ENCODE peak calls at places on chromosome 2, in four cellular contexts. One of them, this sample, is unnamed.

GRCh38 chr2:26432856-26433255 is 31.1 kb downstream of the DRC1 start:
- DNase-seq in IMR-90: no peak
- DNase-seq in endodermal cell: no peak
- DNase-seq in adrenal gland: no peak
- DNase-seq in this sample: no peak

GRCh38 chr2:71892132-71892730 is 255.4 kb downstream of the CYP26B1 start:
- DNase-seq in IMR-90: no peak
- DNase-seq in endodermal cell: peak; percentile 44
- DNase-seq in adrenal gland: no peak
- DNase-seq in this sample: no peak

GRCh38 chr2:181916726-181917377 is 25.3 kb downstream of the ITPRID2 start:
- DNase-seq in IMR-90: peak; percentile 69
- DNase-seq in endodermal cell: no peak
- DNase-seq in adrenal gland: no peak
- DNase-seq in this sample: no peak

GRCh38 chr2:96685592-96686459 is 43.3 kb downstream of the FER1L5 start:
- DNase-seq in IMR-90: no peak
- DNase-seq in endodermal cell: peak; percentile 86
- DNase-seq in adrenal gland: no peak
- DNase-seq in this sample: no peak

GRCh38 chr2:205868773-205869333 is 186.6 kb downstream of the NRP2 start:
- DNase-seq in IMR-90: peak; percentile 61
- DNase-seq in endodermal cell: no peak
- DNase-seq in adrenal gland: no peak
- DNase-seq in this sample: no peak

GRCh38 chr2:69518836-69519235 is 81.6 kb upstream of the NFU1 start:
- DNase-seq in IMR-90: no peak
- DNase-seq in endodermal cell: peak; percentile 92
- DNase-seq in adrenal gland: no peak
- DNase-seq in this sample: no peak

GRCh38 chr2:226376516-226377180 is 423.0 kb downstream of the IRS1 start:
- DNase-seq in IMR-90: no peak
- DNase-seq in endodermal cell: no peak
- DNase-seq in adrenal gland: no peak
- DNase-seq in this sample: no peak

GRCh38 chr2:200378652-200379290 is 72.3 kb downstream of the SPATS2L start:
- DNase-seq in IMR-90: peak; percentile 84
- DNase-seq in endodermal cell: no peak
- DNase-seq in adrenal gland: no peak
- DNase-seq in this sample: peak; percentile 94

GRCh38 chr2:28544915-28545589 is 49.2 kb downstream of the PLB1 start:
- DNase-seq in IMR-90: peak; percentile 15
- DNase-seq in endodermal cell: no peak
- DNase-seq in adrenal gland: peak; percentile 58
- DNase-seq in this sample: no peak

GRCh38 chr2:118971245-118972122 is 29.5 kb downstream of the MARCO start:
- DNase-seq in IMR-90: no peak
- DNase-seq in endodermal cell: peak; percentile 63
- DNase-seq in adrenal gland: no peak
- DNase-seq in this sample: no peak

GRCh38 chr2:95240091-95240490 is 32.8 kb downstream of the ZNF892 start:
- DNase-seq in IMR-90: no peak
- DNase-seq in endodermal cell: no peak
- DNase-seq in adrenal gland: no peak
- DNase-seq in this sample: no peak

GRCh38 chr2:178512491-178512890 is 32.2 kb downstream of the PLEKHA3 start:
- DNase-seq in IMR-90: peak; percentile 29
- DNase-seq in endodermal cell: no peak
- DNase-seq in adrenal gland: no peak
- DNase-seq in this sample: no peak

GRCh38 chr2:974454-974853 is 23.8 kb downstream of the SNTG2 start:
- DNase-seq in IMR-90: no peak
- DNase-seq in endodermal cell: peak; percentile 32
- DNase-seq in adrenal gland: peak; percentile 67
- DNase-seq in this sample: no peak

GRCh38 chr2:212723226-212723625 is 184.6 kb upstream of the ERBB4 start:
- DNase-seq in IMR-90: peak; percentile 62
- DNase-seq in endodermal cell: no peak
- DNase-seq in adrenal gland: no peak
- DNase-seq in this sample: no peak

GRCh38 chr2:197708331-197708730 is 3.2 kb downstream of the MARS2 start:
- DNase-seq in IMR-90: peak; percentile 80
- DNase-seq in endodermal cell: no peak
- DNase-seq in adrenal gland: no peak
- DNase-seq in this sample: no peak

GRCh38 chr2:177397501-177398289 is 5.1 kb downstream of the AGPS start:
- DNase-seq in IMR-90: peak; percentile 89
- DNase-seq in endodermal cell: no peak
- DNase-seq in adrenal gland: peak; percentile 19
- DNase-seq in this sample: peak; percentile 98

GRCh38 chr2:183605440-183605839 is 481.2 kb downstream of the NUP35 start:
- DNase-seq in IMR-90: no peak
- DNase-seq in endodermal cell: no peak
- DNase-seq in adrenal gland: no peak
- DNase-seq in this sample: no peak

GRCh38 chr2:240206630-240207029 is 66.2 kb upstream of the OTOS start:
- DNase-seq in IMR-90: no peak
- DNase-seq in endodermal cell: no peak
- DNase-seq in adrenal gland: no peak
- DNase-seq in this sample: no peak

DNA sequence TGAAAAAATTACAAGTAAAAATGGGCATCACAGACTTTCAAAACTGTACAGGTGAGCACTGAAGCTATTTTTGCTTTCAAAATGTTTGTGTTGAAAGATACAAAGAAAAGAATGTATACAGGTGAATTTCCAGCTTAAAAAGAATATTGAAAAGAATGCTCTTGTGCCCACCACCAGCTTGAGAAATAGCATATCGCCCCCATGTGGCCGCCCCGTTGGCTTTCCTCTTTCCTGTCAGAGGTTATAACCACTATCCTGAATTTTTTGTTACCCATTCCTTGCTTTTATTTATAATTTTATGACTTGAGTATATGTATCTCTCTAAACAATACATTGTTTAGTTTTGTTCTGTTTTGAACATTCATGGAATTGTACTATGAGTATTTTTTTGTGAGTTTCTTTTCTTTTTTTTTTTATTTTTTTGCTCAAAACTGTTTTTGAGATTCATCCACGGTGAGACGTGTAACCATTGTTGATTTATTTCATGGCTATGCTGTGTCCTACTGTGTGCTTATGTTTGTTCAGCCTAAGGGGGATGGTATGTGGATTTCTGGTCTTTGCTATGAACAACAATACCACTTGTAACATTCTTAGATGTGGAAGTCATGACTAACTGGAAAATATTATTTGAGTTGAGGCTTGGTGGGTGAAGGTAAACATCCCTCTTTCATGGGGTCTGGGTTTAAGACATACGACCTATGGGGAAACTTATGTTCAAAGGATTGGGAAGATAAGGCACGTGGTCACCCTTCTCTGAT is 11.6 kb downstream of the TRPM8 start:
- DNase-seq in IMR-90: peak; percentile 12
- DNase-seq in endodermal cell: peak; percentile 84
- DNase-seq in adrenal gland: peak; percentile 26
- DNase-seq in this sample: no peak
- H3K4me3 ChIP-seq in IMR-90: no peak overlapping the region
- H3K4me3 ChIP-seq in endodermal cell: no peak overlapping the region
- H3K4me3 ChIP-seq in adrenal gland: no peak overlapping the region
- H3K4me3 ChIP-seq in this sample: no peak overlapping the region

GRCh38 chr2:79578952-79579351 is 66.1 kb downstream of the CTNNA2 start:
- DNase-seq in IMR-90: no peak
- DNase-seq in endodermal cell: no peak
- DNase-seq in adrenal gland: no peak
- DNase-seq in this sample: no peak

GRCh38 chr2:79576431-79576830 is 63.6 kb downstream of the CTNNA2 start:
- DNase-seq in IMR-90: no peak
- DNase-seq in endodermal cell: no peak
- DNase-seq in adrenal gland: no peak
- DNase-seq in this sample: no peak

GRCh38 chr2:79585701-79586428 is 73.0 kb downstream of the CTNNA2 start:
- DNase-seq in IMR-90: peak; percentile 10
- DNase-seq in endodermal cell: peak; percentile 38
- DNase-seq in adrenal gland: no peak
- DNase-seq in this sample: no peak

DNA sequence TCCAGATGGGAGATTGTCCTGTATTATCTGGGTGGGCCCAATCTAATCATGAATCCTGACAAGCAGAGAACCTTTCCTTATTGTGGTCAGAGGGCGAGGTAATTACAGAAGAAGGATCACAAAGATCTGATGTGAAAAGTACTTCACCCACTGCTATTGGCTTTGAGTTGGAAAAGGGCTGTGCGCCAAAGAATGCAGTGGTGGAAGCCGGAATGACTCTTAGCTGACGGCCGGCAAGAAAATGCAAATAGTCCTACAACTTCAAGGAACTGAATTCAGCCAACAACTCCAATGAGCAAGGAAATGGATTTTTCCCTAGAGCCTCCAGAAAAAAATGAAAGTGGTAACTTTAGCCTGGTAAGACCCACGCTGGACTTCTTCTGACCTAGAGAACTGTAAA is 67.3 kb downstream of the CTNNA2 start:
- DNase-seq in IMR-90: no peak
- DNase-seq in endodermal cell: peak; percentile 73
- DNase-seq in adrenal gland: no peak
- DNase-seq in this sample: no peak
- TF ChIP-seq CTCF in IMR-90: no peak
- TF ChIP-seq CTCF in endodermal cell: peak; percentile 57
- TF ChIP-seq CTCF in adrenal gland: no peak
- TF ChIP-seq CTCF in this sample: no peak

GRCh38 chr2:236512902-236513433 is 56.7 kb upstream of the ACKR3 start:
- DNase-seq in IMR-90: peak; percentile 34
- DNase-seq in endodermal cell: peak; percentile 89
- DNase-seq in adrenal gland: peak; percentile 47
- DNase-seq in this sample: no peak
- H3K36me3 ChIP-seq in IMR-90: no peaks in the 10 kb centered on the region
- H3K36me3 ChIP-seq in endodermal cell: no peaks in the 10 kb centered on the region
- H3K36me3 ChIP-seq in adrenal gland: no peaks in the 10 kb centered on the region
- H3K36me3 ChIP-seq in this sample: no peaks in the 10 kb centered on the region

GRCh38 chr2:56386657-56387056 is 202.9 kb downstream of the CCDC85A start:
- DNase-seq in IMR-90: no peak
- DNase-seq in endodermal cell: no peak
- DNase-seq in adrenal gland: no peak
- DNase-seq in this sample: no peak

GRCh38 chr2:56376699-56377665 is 193.2 kb downstream of the CCDC85A start:
- DNase-seq in IMR-90: no peak
- DNase-seq in endodermal cell: no peak
- DNase-seq in adrenal gland: no peak
- DNase-seq in this sample: peak; percentile 36

GRCh38 chr2:56379066-56379465 is 195.3 kb downstream of the CCDC85A start:
- DNase-seq in IMR-90: no peak
- DNase-seq in endodermal cell: no peak
- DNase-seq in adrenal gland: no peak
- DNase-seq in this sample: no peak

GRCh38 chr2:56382466-56382865 is 198.7 kb downstream of the CCDC85A start:
- DNase-seq in IMR-90: no peak
- DNase-seq in endodermal cell: no peak
- DNase-seq in adrenal gland: no peak
- DNase-seq in this sample: no peak

DNA sequence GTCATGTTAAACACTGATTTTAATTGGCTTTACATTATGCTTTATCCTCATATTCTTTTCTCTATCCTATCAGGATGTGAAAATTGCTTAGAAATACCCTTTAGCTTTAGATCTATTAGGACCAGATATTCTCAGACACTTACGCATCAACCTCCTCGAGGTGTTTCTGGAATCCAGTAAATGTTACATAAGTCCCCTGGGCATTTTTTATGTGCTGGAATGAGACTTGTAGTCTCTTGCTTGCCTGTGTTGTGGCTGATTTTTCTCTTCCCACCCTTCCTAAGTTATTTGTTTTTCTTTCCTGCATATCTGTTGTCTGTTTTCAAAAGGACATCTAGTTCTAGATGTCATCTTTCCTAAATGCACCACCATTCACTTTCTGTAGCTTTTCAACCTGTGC is 197.1 kb downstream of the CCDC85A start:
- DNase-seq in IMR-90: no peak
- DNase-seq in endodermal cell: no peak
- DNase-seq in adrenal gland: no peak
- DNase-seq in this sample: no peak
- H3K4me3 ChIP-seq in IMR-90: no peak overlapping the region
- H3K4me3 ChIP-seq in endodermal cell: no peak overlapping the region
- H3K4me3 ChIP-seq in adrenal gland: no peak overlapping the region
- H3K4me3 ChIP-seq in this sample: no peak overlapping the region

GRCh38 chr2:128642316-128642715 is 323.6 kb upstream of the HS6ST1 start:
- DNase-seq in IMR-90: no peak
- DNase-seq in endodermal cell: peak; percentile 46
- DNase-seq in adrenal gland: no peak
- DNase-seq in this sample: no peak

GRCh38 chr2:128640166-128640846 is 321.6 kb upstream of the HS6ST1 start:
- DNase-seq in IMR-90: no peak
- DNase-seq in endodermal cell: peak; percentile 37
- DNase-seq in adrenal gland: no peak
- DNase-seq in this sample: no peak

GRCh38 chr2:128639693-128640092 is 321.0 kb upstream of the HS6ST1 start:
- DNase-seq in IMR-90: no peak
- DNase-seq in endodermal cell: peak; percentile 58
- DNase-seq in adrenal gland: no peak
- DNase-seq in this sample: no peak

GRCh38 chr2:128641421-128642095 is 322.9 kb upstream of the HS6ST1 start:
- DNase-seq in IMR-90: no peak
- DNase-seq in endodermal cell: peak; percentile 42
- DNase-seq in adrenal gland: no peak
- DNase-seq in this sample: no peak

GRCh38 chr2:128640847-128641360 is 322.2 kb upstream of the HS6ST1 start:
- DNase-seq in IMR-90: no peak
- DNase-seq in endodermal cell: peak; percentile 39
- DNase-seq in adrenal gland: no peak
- DNase-seq in this sample: no peak
- TF ChIP-seq CTCF in IMR-90: no peak
- TF ChIP-seq CTCF in endodermal cell: no peak
- TF ChIP-seq CTCF in adrenal gland: no peak
- TF ChIP-seq CTCF in this sample: no peak

GRCh38 chr2:17688600-17688999 is 65.0 kb downstream of the SMC6 start:
- DNase-seq in IMR-90: no peak
- DNase-seq in endodermal cell: no peak
- DNase-seq in adrenal gland: no peak
- DNase-seq in this sample: no peak
- H3K36me3 ChIP-seq in IMR-90: peaks cover 4% of the 10 kb centered on the region
- H3K36me3 ChIP-seq in endodermal cell: peaks cover 52% of the 10 kb centered on the region
- H3K36me3 ChIP-seq in adrenal gland: peaks cover 3% of the 10 kb centered on the region
- H3K36me3 ChIP-seq in this sample: peaks cover under 1% of the 10 kb centered on the region

DNA sequence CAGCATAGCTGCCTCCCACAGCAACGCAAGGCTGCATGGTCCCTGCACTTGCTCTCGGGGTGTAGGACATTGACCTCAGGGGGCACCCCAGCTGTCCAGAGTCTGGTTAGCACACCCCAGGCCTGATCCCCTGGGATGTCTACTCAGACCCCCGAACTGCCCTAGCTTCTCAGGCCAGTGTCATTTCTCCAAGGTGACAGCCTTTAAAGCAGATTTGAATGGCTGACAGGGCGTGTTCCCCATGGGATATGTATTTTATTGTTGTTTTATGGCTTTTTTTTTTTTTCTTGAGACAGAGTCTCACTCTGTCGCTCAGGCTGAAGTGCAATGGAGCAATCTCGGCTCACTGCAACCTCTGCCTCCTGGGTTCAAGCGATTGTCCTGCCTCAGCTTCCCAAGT is 40.8 kb upstream of the PTMA start:
- DNase-seq in IMR-90: no peak
- DNase-seq in endodermal cell: no peak
- DNase-seq in adrenal gland: no peak
- DNase-seq in this sample: no peak
- H3K4me3 ChIP-seq in IMR-90: no peak overlapping the region
- H3K4me3 ChIP-seq in endodermal cell: no peak overlapping the region
- H3K4me3 ChIP-seq in adrenal gland: no peak overlapping the region
- H3K4me3 ChIP-seq in this sample: no peak overlapping the region

This sample was measured in BJ.